ENCODE peak calls at places on chromosomes 16 and 17, in five cellular contexts. A is SK-N-SH, Y is PC-9, X is MM.1S, E is IMR-90. W is an unnamed sample.

GRCh38 chr17:31511583-31511982 is 120.1 kb downstream of the RAB11FIP4 start:
- DNase-seq in A (no peak), Y (no peak), X (no peak), E (no peak), W (no peak)

GRCh38 chr17:63358111-63358839 is 87.8 kb downstream of the CYB561 start:
- DNase-seq in A (peak; percentile 39), Y (no peak), X (no peak), E (peak; percentile 94), W (peak; percentile 95)

GRCh38 chr17:1605681-1606351 is 22.8 kb downstream of the SLC43A2 start:
- DNase-seq in A (no peak), Y (no peak), X (no peak), E (no peak), W (no peak)

GRCh38 chr16:53817117-53817516 is 113.2 kb downstream of the FTO start:
- DNase-seq in A (no peak), Y (peak; percentile 37), X (no peak), E (peak; percentile 96), W (peak; percentile 95)

GRCh38 chr17:15334266-15334665 is 7.1 kb downstream of the TEKT3 start:
- DNase-seq in A (no peak), Y (no peak), X (no peak), E (no peak), W (no peak)

GRCh38 chr17:78724544-78724943 is 57.5 kb downstream of the CYTH1 start:
- DNase-seq in A (peak; percentile 81), Y (no peak), X (peak; percentile 7), E (no peak), W (no peak)

GRCh38 chr16:28990375-28991040 is 5.7 kb downstream of the LAT start:
- DNase-seq in A (no peak), Y (no peak), X (no peak), E (no peak), W (peak; percentile 45)

GRCh38 chr17:47301161-47301560 is 22.6 kb upstream of the EFCAB13 start:
- DNase-seq in A (no peak), Y (no peak), X (no peak), E (no peak), W (no peak)

GRCh38 chr17:54172096-54172495 is 349.4 kb downstream of the KIF2B start:
- DNase-seq in A (no peak), Y (no peak), X (no peak), E (no peak), W (no peak)

GRCh38 chr17:56891751-56892150 is 22.1 kb downstream of the TRIM25 start:
- DNase-seq in A (peak; percentile 52), Y (no peak), X (no peak), E (no peak), W (peak; percentile 39)

GRCh38 chr17:41738801-41739112 is 4.3 kb upstream of the HAP1 start:
- DNase-seq in A (no peak), Y (no peak), X (no peak), E (no peak), W (no peak)

GRCh38 chr16:19710191-19710908 is 7.7 kb downstream of the KNOP1 start:
- DNase-seq in A (no peak), Y (no peak), X (no peak), E (no peak), W (no peak)

GRCh38 chr17:64387145-64387473 is 3.6 kb downstream of the PECAM1 start:
- DNase-seq in A (no peak), Y (no peak), X (no peak), E (no peak), W (no peak)

GRCh38 chr16:85211247-85211910 is 99.1 kb upstream of the CIBAR2 start:
- DNase-seq in A (no peak), Y (peak; percentile 34), X (no peak), E (no peak), W (peak; percentile 90)

GRCh38 chr16:87851141-87851587 is 18.1 kb downstream of the SLC7A5 start:
- DNase-seq in A (no peak), Y (no peak), X (no peak), E (no peak), W (no peak)

GRCh38 chr16:72894291-72895151 is 153.4 kb downstream of the ZFHX3 start:
- DNase-seq in A (no peak), Y (no peak), X (no peak), E (peak; percentile 51), W (no peak)

GRCh38 chr17:36640836-36641235 is 39.5 kb downstream of the MRM1 start:
- DNase-seq in A (no peak), Y (no peak), X (no peak), E (no peak), W (no peak)
- H3K27me3 ChIP-seq in A (peaks cover 40% of the 10 kb centered on the region), Y (peaks cover 23% of the 10 kb centered on the region), X (peaks cover 88% of the 10 kb centered on the region), E (peaks cover 87% of the 10 kb centered on the region), W (peaks cover 82% of the 10 kb centered on the region)

GRCh38 chr16:59733321-59733720 is 999.2 kb upstream of the GOT2 start:
- DNase-seq in A (no peak), Y (no peak), X (no peak), E (no peak), W (no peak)
- H3K9me3 ChIP-seq in A (no peaks in the 10 kb centered on the region), Y (no peaks in the 10 kb centered on the region), X (no peaks in the 10 kb centered on the region), E (no peaks in the 10 kb centered on the region), W (peaks cover 3% of the 10 kb centered on the region)

GRCh38 chr17:46002973-46003316 is 3.9 kb downstream of the STH start:
- DNase-seq in A (no peak), Y (no peak), X (no peak), E (no peak), W (no peak)

GRCh38 chr17:46002311-46002972 is 3.4 kb downstream of the STH start:
- DNase-seq in A (peak; percentile 89), Y (peak; percentile 65), X (peak; percentile 56), E (peak; percentile 51), W (peak; percentile 70)

GRCh38 chr17:46000757-46001156 is 1.7 kb downstream of the STH start:
- DNase-seq in A (no peak), Y (no peak), X (no peak), E (no peak), W (no peak)

GRCh38 chr17:46000292-46000691 is 1.2 kb downstream of the STH start:
- DNase-seq in A (no peak), Y (no peak), X (no peak), E (no peak), W (no peak)

DNA sequence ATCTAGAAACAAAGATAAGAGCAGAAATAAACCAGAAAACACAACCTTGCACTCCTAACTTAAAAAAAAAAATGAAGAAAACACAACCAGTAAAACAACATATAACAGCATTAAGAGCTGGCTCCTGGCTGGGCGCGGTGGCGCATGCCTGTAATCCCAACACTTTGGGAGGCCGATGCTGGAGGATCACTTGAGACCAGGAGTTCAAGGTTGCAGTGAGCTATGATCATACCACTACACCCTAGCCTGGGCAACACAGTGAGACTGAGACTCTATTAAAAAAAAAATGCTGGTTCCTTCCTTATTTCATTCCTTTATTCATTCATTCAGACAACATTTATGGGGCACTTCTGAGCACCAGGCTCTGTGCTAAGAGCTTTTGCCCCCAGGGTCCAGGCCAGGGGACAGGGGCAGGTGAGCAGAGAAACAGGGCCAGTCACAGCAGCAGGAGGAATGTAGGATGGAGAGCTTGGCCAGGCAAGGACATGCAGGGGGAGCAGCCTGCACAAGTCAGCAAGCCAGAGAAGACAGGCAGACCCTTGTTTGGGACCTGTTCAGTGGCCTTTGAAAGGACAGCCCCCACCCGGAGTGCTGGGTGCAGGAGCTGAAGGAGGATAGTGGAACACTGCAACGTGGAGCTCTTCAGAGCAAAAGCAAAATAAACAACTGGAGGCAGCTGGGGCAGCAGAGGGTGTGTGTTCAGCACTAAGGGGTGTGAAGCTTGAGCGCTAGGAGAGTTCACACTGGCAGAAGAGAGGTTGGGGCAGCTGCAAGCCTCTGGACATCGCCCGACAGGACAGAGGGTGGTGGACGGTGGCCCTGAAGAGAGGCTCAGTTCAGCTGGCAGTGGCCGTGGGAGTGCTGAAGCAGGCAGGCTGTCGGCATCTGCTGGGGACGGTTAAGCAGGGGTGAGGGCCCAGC is 2.6 kb downstream of the STH start:
- DNase-seq in A (no peak), Y (no peak), X (no peak), E (no peak), W (no peak)
- H4K20me1 ChIP-seq in A (no peaks in the 10 kb centered on the region), Y (no peaks in the 10 kb centered on the region), X (no peaks in the 10 kb centered on the region), E (no peaks in the 10 kb centered on the region), W (no peaks in the 10 kb centered on the region)

GRCh38 chr17:74133726-74134125 is 69.8 kb upstream of the RPL38 start:
- DNase-seq in A (no peak), Y (no peak), X (no peak), E (no peak), W (no peak)
- H3K27me3 ChIP-seq in A (no peaks in the 10 kb centered on the region), Y (peaks cover 81% of the 10 kb centered on the region), X (peaks cover 87% of the 10 kb centered on the region), E (no peaks in the 10 kb centered on the region), W (peaks cover 15% of the 10 kb centered on the region)

DNA sequence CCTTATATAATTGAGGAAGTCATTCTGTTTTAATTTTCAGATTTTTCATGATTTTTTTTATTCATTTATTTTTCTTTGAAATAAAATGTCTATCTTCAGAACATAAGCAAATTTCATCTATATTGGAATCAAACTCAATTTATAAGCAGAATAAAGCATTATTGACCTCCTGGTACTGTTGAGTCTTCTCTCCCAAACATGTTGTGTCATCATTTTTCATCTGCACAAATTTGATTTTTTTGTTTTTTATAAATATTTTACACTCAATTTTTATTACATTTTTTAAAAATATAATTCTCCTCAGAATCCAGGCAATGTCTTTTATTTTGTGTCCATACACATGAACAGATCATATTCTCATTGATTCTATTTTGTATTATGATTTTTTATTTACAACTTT is 2363.9 kb downstream of the TP53TG3F start:
- DNase-seq in A (no peak), Y (no peak), X (no peak), E (no peak), W (no peak)
- H3K9me3 ChIP-seq in A (no peaks in the 10 kb centered on the region), Y (no peaks in the 10 kb centered on the region), X (no peaks in the 10 kb centered on the region), E (peaks cover 2% of the 10 kb centered on the region), W (no peaks in the 10 kb centered on the region)

W was measured in GM23248.